ENCODE peak calls at places on chromosomes 4 and X, in ten cellular contexts. One of them, this sample, is unnamed.

GRCh38 chrX:68945603-68946228 is 116.9 kb downstream of the EFNB1 start:
- DNase-seq in fibroblast of lung: peak; percentile 58
- DNase-seq in neural progenitor cell: no peak
- DNase-seq in GM23248: peak; percentile 64
- DNase-seq in astrocyte: peak; percentile 48
- DNase-seq in mammary epithelial cell: no peak
- DNase-seq in H1: no peak
- DNase-seq in K562: peak; percentile 34
- DNase-seq in IMR-90: peak; percentile 70
- DNase-seq in HCT116: no peak
- DNase-seq in this sample: peak; percentile 56

GRCh38 chr4:101969965-101970364 is 179.4 kb downstream of the BANK1 start:
- DNase-seq in fibroblast of lung: no peak
- DNase-seq in neural progenitor cell: no peak
- DNase-seq in GM23248: no peak
- DNase-seq in astrocyte: no peak
- DNase-seq in mammary epithelial cell: no peak
- DNase-seq in H1: no peak
- DNase-seq in K562: no peak
- DNase-seq in IMR-90: no peak
- DNase-seq in HCT116: no peak
- DNase-seq in this sample: no peak

GRCh38 chr4:6227412-6228157 is 27.2 kb upstream of the JAKMIP1 start:
- DNase-seq in fibroblast of lung: no peak
- DNase-seq in neural progenitor cell: no peak
- DNase-seq in GM23248: no peak
- DNase-seq in astrocyte: no peak
- DNase-seq in mammary epithelial cell: no peak
- DNase-seq in H1: no peak
- DNase-seq in K562: no peak
- DNase-seq in IMR-90: no peak
- DNase-seq in HCT116: no peak
- DNase-seq in this sample: no peak

GRCh38 chr4:144709159-144709558 is 63.2 kb downstream of the HHIP start:
- DNase-seq in fibroblast of lung: peak; percentile 98
- DNase-seq in neural progenitor cell: peak; percentile 23
- DNase-seq in GM23248: peak; percentile 48
- DNase-seq in astrocyte: peak; percentile 97
- DNase-seq in mammary epithelial cell: peak; percentile 63
- DNase-seq in H1: no peak
- DNase-seq in K562: no peak
- DNase-seq in IMR-90: peak; percentile 89
- DNase-seq in HCT116: peak; percentile 43
- DNase-seq in this sample: no peak

GRCh38 chr4:137421796-137422195 is 110.5 kb downstream of the PCDH18 start:
- DNase-seq in fibroblast of lung: peak; percentile 50
- DNase-seq in neural progenitor cell: no peak
- DNase-seq in GM23248: peak; percentile 46
- DNase-seq in astrocyte: peak; percentile 32
- DNase-seq in mammary epithelial cell: no peak
- DNase-seq in H1: no peak
- DNase-seq in K562: no peak
- DNase-seq in IMR-90: peak; percentile 55
- DNase-seq in HCT116: no peak
- DNase-seq in this sample: peak; percentile 18

GRCh38 chr4:8912506-8912905 is 40.9 kb upstream of the HMX1 start:
- DNase-seq in fibroblast of lung: no peak
- DNase-seq in neural progenitor cell: no peak
- DNase-seq in GM23248: no peak
- DNase-seq in astrocyte: no peak
- DNase-seq in mammary epithelial cell: no peak
- DNase-seq in H1: no peak
- DNase-seq in K562: no peak
- DNase-seq in IMR-90: no peak
- DNase-seq in HCT116: no peak
- DNase-seq in this sample: no peak

GRCh38 chr4:1234296-1234695 is 14.6 kb downstream of the CTBP1 start:
- DNase-seq in fibroblast of lung: no peak
- DNase-seq in neural progenitor cell: no peak
- DNase-seq in GM23248: peak; percentile 48
- DNase-seq in astrocyte: no peak
- DNase-seq in mammary epithelial cell: no peak
- DNase-seq in H1: no peak
- DNase-seq in K562: no peak
- DNase-seq in IMR-90: peak; percentile 12
- DNase-seq in HCT116: no peak
- DNase-seq in this sample: peak; percentile 82

GRCh38 chr4:721261-722171 is 15.9 kb downstream of the PCGF3 start:
- DNase-seq in fibroblast of lung: peak; percentile 15
- DNase-seq in neural progenitor cell: no peak
- DNase-seq in GM23248: peak; percentile 76
- DNase-seq in astrocyte: no peak
- DNase-seq in mammary epithelial cell: peak; percentile 62
- DNase-seq in H1: no peak
- DNase-seq in K562: no peak
- DNase-seq in IMR-90: no peak
- DNase-seq in HCT116: no peak
- DNase-seq in this sample: peak; percentile 30

GRCh38 chr4:56200275-56200674 is 187.0 kb downstream of the AASDH start:
- DNase-seq in fibroblast of lung: peak; percentile 26
- DNase-seq in neural progenitor cell: no peak
- DNase-seq in GM23248: no peak
- DNase-seq in astrocyte: peak; percentile 15
- DNase-seq in mammary epithelial cell: no peak
- DNase-seq in H1: no peak
- DNase-seq in K562: no peak
- DNase-seq in IMR-90: no peak
- DNase-seq in HCT116: no peak
- DNase-seq in this sample: no peak

GRCh38 chr4:56197387-56197786 is 189.9 kb downstream of the AASDH start:
- DNase-seq in fibroblast of lung: peak; percentile 51
- DNase-seq in neural progenitor cell: no peak
- DNase-seq in GM23248: peak; percentile 8
- DNase-seq in astrocyte: peak; percentile 36
- DNase-seq in mammary epithelial cell: peak; percentile 9
- DNase-seq in H1: no peak
- DNase-seq in K562: no peak
- DNase-seq in IMR-90: no peak
- DNase-seq in HCT116: no peak
- DNase-seq in this sample: no peak
- H3K9ac ChIP-seq in fibroblast of lung: no peak overlapping the region
- H3K9ac ChIP-seq in neural progenitor cell: no peak overlapping the region
- H3K9ac ChIP-seq in GM23248: no peak overlapping the region
- H3K9ac ChIP-seq in astrocyte: no peak overlapping the region
- H3K9ac ChIP-seq in mammary epithelial cell: no peak overlapping the region
- H3K9ac ChIP-seq in H1: no peak overlapping the region
- H3K9ac ChIP-seq in K562: no peak overlapping the region
- H3K9ac ChIP-seq in IMR-90: no peak overlapping the region
- H3K9ac ChIP-seq in HCT116: no peak overlapping the region
- H3K9ac ChIP-seq in this sample: no peak overlapping the region

GRCh38 chr4:36237366-36238353 is 6.7 kb downstream of the ARAP2 start:
- DNase-seq in fibroblast of lung: no peak
- DNase-seq in neural progenitor cell: no peak
- DNase-seq in GM23248: no peak
- DNase-seq in astrocyte: no peak
- DNase-seq in mammary epithelial cell: no peak
- DNase-seq in H1: no peak
- DNase-seq in K562: no peak
- DNase-seq in IMR-90: no peak
- DNase-seq in HCT116: no peak
- DNase-seq in this sample: no peak

GRCh38 chr4:36241771-36242170 is 2.5 kb downstream of the ARAP2 start:
- DNase-seq in fibroblast of lung: no peak
- DNase-seq in neural progenitor cell: no peak
- DNase-seq in GM23248: no peak
- DNase-seq in astrocyte: no peak
- DNase-seq in mammary epithelial cell: no peak
- DNase-seq in H1: no peak
- DNase-seq in K562: no peak
- DNase-seq in IMR-90: no peak
- DNase-seq in HCT116: no peak
- DNase-seq in this sample: no peak

GRCh38 chr4:36244257-36245084 is at the start of gene ARAP2:
- DNase-seq in fibroblast of lung: peak; percentile 68
- DNase-seq in neural progenitor cell: peak; percentile 80
- DNase-seq in GM23248: peak; percentile 21
- DNase-seq in astrocyte: peak; percentile 53
- DNase-seq in mammary epithelial cell: peak; percentile 77
- DNase-seq in H1: no peak
- DNase-seq in K562: peak; percentile 5
- DNase-seq in IMR-90: peak; percentile 4
- DNase-seq in HCT116: peak; percentile 61
- DNase-seq in this sample: peak; percentile 9

GRCh38 chr4:36242629-36243354 is 1.5 kb downstream of the ARAP2 start:
- DNase-seq in fibroblast of lung: peak; percentile 45
- DNase-seq in neural progenitor cell: no peak
- DNase-seq in GM23248: no peak
- DNase-seq in astrocyte: peak; percentile 35
- DNase-seq in mammary epithelial cell: no peak
- DNase-seq in H1: no peak
- DNase-seq in K562: no peak
- DNase-seq in IMR-90: no peak
- DNase-seq in HCT116: no peak
- DNase-seq in this sample: no peak

DNA sequence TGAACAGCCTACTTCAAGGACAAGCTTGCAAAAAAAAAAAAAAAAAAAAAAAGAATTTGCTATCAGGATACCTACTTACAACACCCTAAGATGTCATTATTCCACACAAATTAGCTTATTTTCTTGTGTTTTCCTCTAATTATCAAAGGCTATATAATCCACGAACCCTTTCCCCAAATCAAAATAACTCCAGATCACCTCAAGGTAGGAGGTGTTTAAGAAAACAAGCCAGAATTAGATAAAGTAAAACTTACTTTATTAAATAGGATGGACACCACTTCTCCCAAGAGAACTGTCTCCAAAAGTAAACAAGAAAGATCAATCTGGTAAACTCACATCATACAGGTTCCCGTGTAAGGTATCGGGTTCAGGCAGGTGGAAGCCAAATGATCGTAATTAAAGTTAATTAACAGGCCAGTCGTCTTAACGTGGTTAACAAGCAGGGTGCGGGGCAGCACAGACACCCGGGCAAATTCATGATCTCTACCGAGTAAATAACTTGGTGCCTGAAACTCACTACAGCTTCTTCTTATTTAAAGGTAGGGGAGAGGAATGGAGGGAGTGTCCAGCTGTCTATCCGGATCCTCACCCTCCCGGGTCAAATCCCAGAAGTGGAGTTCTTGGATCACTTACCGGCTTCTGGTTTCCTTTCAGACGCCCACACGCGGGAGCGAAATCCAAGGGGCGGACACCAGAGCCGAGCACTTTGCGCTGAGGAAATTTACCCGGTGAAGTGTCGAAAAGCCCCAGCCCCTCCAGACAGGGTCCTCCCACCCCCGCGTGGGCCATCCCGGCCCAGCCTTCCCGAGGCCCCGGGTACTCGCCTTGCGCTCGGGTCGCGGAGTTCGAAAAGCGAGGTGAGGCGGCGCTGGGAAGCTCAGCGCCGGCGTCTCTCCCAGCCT is 708 bp downstream of the ARAP2 start:
- DNase-seq in fibroblast of lung: peak; percentile 64
- DNase-seq in neural progenitor cell: no peak
- DNase-seq in GM23248: peak; percentile 17
- DNase-seq in astrocyte: peak; percentile 53
- DNase-seq in mammary epithelial cell: peak; percentile 61
- DNase-seq in H1: no peak
- DNase-seq in K562: no peak
- DNase-seq in IMR-90: peak; percentile 1
- DNase-seq in HCT116: no peak
- DNase-seq in this sample: peak; percentile 10
- H3K9ac ChIP-seq in fibroblast of lung: no peak overlapping the region
- H3K9ac ChIP-seq in neural progenitor cell: no peak overlapping the region
- H3K9ac ChIP-seq in GM23248: no peak overlapping the region
- H3K9ac ChIP-seq in astrocyte: peak overlapping the region; percentile 74
- H3K9ac ChIP-seq in mammary epithelial cell: peak overlapping the region; percentile 68
- H3K9ac ChIP-seq in H1: no peak overlapping the region
- H3K9ac ChIP-seq in K562: no peak overlapping the region
- H3K9ac ChIP-seq in IMR-90: no peak overlapping the region
- H3K9ac ChIP-seq in HCT116: peak overlapping the region; percentile 77
- H3K9ac ChIP-seq in this sample: no peak overlapping the region

GRCh38 chr4:176036585-176037205 is 28.9 kb upstream of the WDR17 start:
- DNase-seq in fibroblast of lung: no peak
- DNase-seq in neural progenitor cell: no peak
- DNase-seq in GM23248: no peak
- DNase-seq in astrocyte: no peak
- DNase-seq in mammary epithelial cell: no peak
- DNase-seq in H1: no peak
- DNase-seq in K562: no peak
- DNase-seq in IMR-90: no peak
- DNase-seq in HCT116: no peak
- DNase-seq in this sample: no peak

GRCh38 chr4:176043838-176044588 is 21.6 kb upstream of the WDR17 start:
- DNase-seq in fibroblast of lung: no peak
- DNase-seq in neural progenitor cell: no peak
- DNase-seq in GM23248: no peak
- DNase-seq in astrocyte: no peak
- DNase-seq in mammary epithelial cell: no peak
- DNase-seq in H1: no peak
- DNase-seq in K562: no peak
- DNase-seq in IMR-90: no peak
- DNase-seq in HCT116: no peak
- DNase-seq in this sample: no peak

GRCh38 chr4:176044589-176044951 is 21.1 kb upstream of the WDR17 start:
- DNase-seq in fibroblast of lung: peak; percentile 61
- DNase-seq in neural progenitor cell: no peak
- DNase-seq in GM23248: peak; percentile 27
- DNase-seq in astrocyte: peak; percentile 45
- DNase-seq in mammary epithelial cell: no peak
- DNase-seq in H1: no peak
- DNase-seq in K562: no peak
- DNase-seq in IMR-90: peak; percentile 8
- DNase-seq in HCT116: no peak
- DNase-seq in this sample: peak; percentile 51

GRCh38 chr4:176038789-176039188 is 26.9 kb upstream of the WDR17 start:
- DNase-seq in fibroblast of lung: no peak
- DNase-seq in neural progenitor cell: no peak
- DNase-seq in GM23248: no peak
- DNase-seq in astrocyte: no peak
- DNase-seq in mammary epithelial cell: no peak
- DNase-seq in H1: no peak
- DNase-seq in K562: no peak
- DNase-seq in IMR-90: no peak
- DNase-seq in HCT116: no peak
- DNase-seq in this sample: no peak

DNA sequence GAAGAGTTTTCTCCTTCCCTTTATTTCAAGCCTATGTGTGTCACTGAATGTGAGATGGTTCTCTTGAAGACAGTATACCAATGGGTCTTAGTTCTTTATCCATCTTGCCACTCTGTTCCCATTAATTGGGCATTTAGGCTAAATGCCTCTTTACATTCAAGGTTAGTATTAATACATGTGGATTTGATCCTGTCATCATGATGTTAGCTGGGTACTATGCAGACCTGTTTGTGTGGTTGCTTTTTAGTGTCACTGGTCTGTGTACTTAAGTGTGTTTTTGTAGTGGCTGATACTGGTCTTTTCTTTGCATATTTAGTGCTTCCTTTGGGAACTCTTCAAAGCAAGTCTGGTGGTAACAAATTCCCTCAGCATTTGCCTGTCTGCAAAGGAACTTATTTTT is 23.4 kb upstream of the WDR17 start:
- DNase-seq in fibroblast of lung: no peak
- DNase-seq in neural progenitor cell: no peak
- DNase-seq in GM23248: no peak
- DNase-seq in astrocyte: no peak
- DNase-seq in mammary epithelial cell: no peak
- DNase-seq in H1: no peak
- DNase-seq in K562: no peak
- DNase-seq in IMR-90: no peak
- DNase-seq in HCT116: no peak
- DNase-seq in this sample: no peak
- H3K9ac ChIP-seq in fibroblast of lung: no peak overlapping the region
- H3K9ac ChIP-seq in neural progenitor cell: no peak overlapping the region
- H3K9ac ChIP-seq in GM23248: no peak overlapping the region
- H3K9ac ChIP-seq in astrocyte: no peak overlapping the region
- H3K9ac ChIP-seq in mammary epithelial cell: no peak overlapping the region
- H3K9ac ChIP-seq in H1: no peak overlapping the region
- H3K9ac ChIP-seq in K562: no peak overlapping the region
- H3K9ac ChIP-seq in IMR-90: no peak overlapping the region
- H3K9ac ChIP-seq in HCT116: no peak overlapping the region
- H3K9ac ChIP-seq in this sample: no peak overlapping the region

GRCh38 chr4:110621839-110622751 is 782 bp downstream of the PITX2 start:
- DNase-seq in fibroblast of lung: no peak
- DNase-seq in neural progenitor cell: peak; percentile 63
- DNase-seq in GM23248: no peak
- DNase-seq in astrocyte: no peak
- DNase-seq in mammary epithelial cell: no peak
- DNase-seq in H1: no peak
- DNase-seq in K562: no peak
- DNase-seq in IMR-90: no peak
- DNase-seq in HCT116: no peak
- DNase-seq in this sample: no peak
- H3K9ac ChIP-seq in fibroblast of lung: no peak overlapping the region
- H3K9ac ChIP-seq in neural progenitor cell: no peak overlapping the region
- H3K9ac ChIP-seq in GM23248: no peak overlapping the region
- H3K9ac ChIP-seq in astrocyte: no peak overlapping the region
- H3K9ac ChIP-seq in mammary epithelial cell: no peak overlapping the region
- H3K9ac ChIP-seq in H1: no peak overlapping the region
- H3K9ac ChIP-seq in K562: no peak overlapping the region
- H3K9ac ChIP-seq in IMR-90: peak overlapping the region; percentile 6
- H3K9ac ChIP-seq in HCT116: peak overlapping the region; percentile 68
- H3K9ac ChIP-seq in this sample: peak overlapping the region; percentile 83

This sample was measured in adipocyte.